ENCODE peak calls at places on chromosome 21, in seven cellular contexts. One of them, this sample, is unnamed.

GRCh38 chr21:36834192-36834591 is 132.3 kb downstream of the HLCS start:
- DNase-seq in DND-41: no peak
- DNase-seq in HFF-Myc: no peak
- DNase-seq in AG04450: no peak
- DNase-seq in uterus: no peak
- DNase-seq in A549: no peak
- DNase-seq in cardiac muscle cell: no peak
- DNase-seq in this sample: no peak

GRCh38 chr21:37811711-37812110 is 104.5 kb downstream of the KCNJ6 start:
- DNase-seq in DND-41: no peak
- DNase-seq in HFF-Myc: no peak
- DNase-seq in AG04450: no peak
- DNase-seq in uterus: no peak
- DNase-seq in A549: no peak
- DNase-seq in cardiac muscle cell: no peak
- DNase-seq in this sample: no peak

GRCh38 chr21:45977396-45977795 is 4.2 kb upstream of the COL6A1 start:
- DNase-seq in DND-41: no peak
- DNase-seq in HFF-Myc: no peak
- DNase-seq in AG04450: no peak
- DNase-seq in uterus: peak
- DNase-seq in A549: no peak
- DNase-seq in cardiac muscle cell: no peak
- DNase-seq in this sample: no peak

GRCh38 chr21:45991606-45992301 is 10.2 kb downstream of the COL6A1 start:
- DNase-seq in DND-41: no peak
- DNase-seq in HFF-Myc: no peak
- DNase-seq in AG04450: no peak
- DNase-seq in uterus: peak
- DNase-seq in A549: no peak
- DNase-seq in cardiac muscle cell: no peak
- DNase-seq in this sample: no peak

GRCh38 chr21:18155508-18156193 is 89.0 kb upstream of the CHODL start:
- DNase-seq in DND-41: no peak
- DNase-seq in HFF-Myc: no peak
- DNase-seq in AG04450: no peak
- DNase-seq in uterus: no peak
- DNase-seq in A549: no peak
- DNase-seq in cardiac muscle cell: peak
- DNase-seq in this sample: no peak

GRCh38 chr21:41399401-41399800 is 26.6 kb upstream of the MX1 start:
- DNase-seq in DND-41: no peak
- DNase-seq in HFF-Myc: no peak
- DNase-seq in AG04450: no peak
- DNase-seq in uterus: no peak
- DNase-seq in A549: no peak
- DNase-seq in cardiac muscle cell: no peak
- DNase-seq in this sample: no peak

GRCh38 chr21:31180256-31181088 is 142.2 kb upstream of the KRTAP19-8 start:
- DNase-seq in DND-41: peak
- DNase-seq in HFF-Myc: no peak
- DNase-seq in AG04450: no peak
- DNase-seq in uterus: no peak
- DNase-seq in A549: peak
- DNase-seq in cardiac muscle cell: peak
- DNase-seq in this sample: no peak

GRCh38 chr21:37601915-37602314 is 235.3 kb downstream of the DYRK1A start:
- DNase-seq in DND-41: no peak
- DNase-seq in HFF-Myc: no peak
- DNase-seq in AG04450: no peak
- DNase-seq in uterus: no peak
- DNase-seq in A549: no peak
- DNase-seq in cardiac muscle cell: no peak
- DNase-seq in this sample: no peak

GRCh38 chr21:38277501-38278111 is 20.8 kb downstream of the KCNJ15 start:
- DNase-seq in DND-41: no peak
- DNase-seq in HFF-Myc: peak
- DNase-seq in AG04450: peak
- DNase-seq in uterus: peak
- DNase-seq in A549: peak
- DNase-seq in cardiac muscle cell: no peak
- DNase-seq in this sample: no peak

GRCh38 chr21:18493420-18493819 is 89.8 kb upstream of the TMPRSS15 start:
- DNase-seq in DND-41: no peak
- DNase-seq in HFF-Myc: no peak
- DNase-seq in AG04450: no peak
- DNase-seq in uterus: no peak
- DNase-seq in A549: no peak
- DNase-seq in cardiac muscle cell: no peak
- DNase-seq in this sample: no peak

GRCh38 chr21:33025471-33026298 is at the start of gene OLIG2:
- DNase-seq in DND-41: no peak
- DNase-seq in HFF-Myc: no peak
- DNase-seq in AG04450: no peak
- DNase-seq in uterus: no peak
- DNase-seq in A549: no peak
- DNase-seq in cardiac muscle cell: no peak
- DNase-seq in this sample: no peak

GRCh38 chr21:27647921-27648320 is 681.0 kb upstream of the ADAMTS5 start:
- DNase-seq in DND-41: no peak
- DNase-seq in HFF-Myc: no peak
- DNase-seq in AG04450: no peak
- DNase-seq in uterus: no peak
- DNase-seq in A549: no peak
- DNase-seq in cardiac muscle cell: no peak
- DNase-seq in this sample: no peak

GRCh38 chr21:38282921-38283320 is 26.1 kb downstream of the KCNJ15 start:
- DNase-seq in DND-41: no peak
- DNase-seq in HFF-Myc: no peak
- DNase-seq in AG04450: no peak
- DNase-seq in uterus: no peak
- DNase-seq in A549: no peak
- DNase-seq in cardiac muscle cell: no peak
- DNase-seq in this sample: no peak

GRCh38 chr21:33370292-33370691 is 32.9 kb upstream of the IFNGR2 start:
- DNase-seq in DND-41: no peak
- DNase-seq in HFF-Myc: no peak
- DNase-seq in AG04450: no peak
- DNase-seq in uterus: no peak
- DNase-seq in A549: no peak
- DNase-seq in cardiac muscle cell: no peak
- DNase-seq in this sample: no peak

GRCh38 chr21:25643486-25643885 is 4.4 kb downstream of the JAM2 start:
- DNase-seq in DND-41: no peak
- DNase-seq in HFF-Myc: no peak
- DNase-seq in AG04450: no peak
- DNase-seq in uterus: no peak
- DNase-seq in A549: no peak
- DNase-seq in cardiac muscle cell: no peak
- DNase-seq in this sample: no peak

GRCh38 chr21:25639922-25640670 is 1.0 kb downstream of the JAM2 start:
- DNase-seq in DND-41: no peak
- DNase-seq in HFF-Myc: no peak
- DNase-seq in AG04450: no peak
- DNase-seq in uterus: peak
- DNase-seq in A549: no peak
- DNase-seq in cardiac muscle cell: peak
- DNase-seq in this sample: no peak

GRCh38 chr21:25638634-25639166 is 358 bp upstream of the JAM2 start:
- DNase-seq in DND-41: no peak
- DNase-seq in HFF-Myc: no peak
- DNase-seq in AG04450: no peak
- DNase-seq in uterus: no peak
- DNase-seq in A549: no peak
- DNase-seq in cardiac muscle cell: no peak
- DNase-seq in this sample: no peak

GRCh38 chr21:25639167-25639921 is at the start of gene JAM2:
- DNase-seq in DND-41: no peak
- DNase-seq in HFF-Myc: no peak
- DNase-seq in AG04450: no peak
- DNase-seq in uterus: peak
- DNase-seq in A549: no peak
- DNase-seq in cardiac muscle cell: peak
- DNase-seq in this sample: no peak

GRCh38 chr21:25640671-25641292 is 1.7 kb downstream of the JAM2 start:
- DNase-seq in DND-41: no peak
- DNase-seq in HFF-Myc: no peak
- DNase-seq in AG04450: no peak
- DNase-seq in uterus: no peak
- DNase-seq in A549: no peak
- DNase-seq in cardiac muscle cell: no peak
- DNase-seq in this sample: no peak
- H3K4me3 ChIP-seq in DND-41: no peak
- H3K4me3 ChIP-seq in HFF-Myc: peak
- H3K4me3 ChIP-seq in AG04450: peak
- H3K4me3 ChIP-seq in uterus: peak
- H3K4me3 ChIP-seq in A549: no peak
- H3K4me3 ChIP-seq in cardiac muscle cell: no peak
- H3K4me3 ChIP-seq in this sample: no peak

DNA sequence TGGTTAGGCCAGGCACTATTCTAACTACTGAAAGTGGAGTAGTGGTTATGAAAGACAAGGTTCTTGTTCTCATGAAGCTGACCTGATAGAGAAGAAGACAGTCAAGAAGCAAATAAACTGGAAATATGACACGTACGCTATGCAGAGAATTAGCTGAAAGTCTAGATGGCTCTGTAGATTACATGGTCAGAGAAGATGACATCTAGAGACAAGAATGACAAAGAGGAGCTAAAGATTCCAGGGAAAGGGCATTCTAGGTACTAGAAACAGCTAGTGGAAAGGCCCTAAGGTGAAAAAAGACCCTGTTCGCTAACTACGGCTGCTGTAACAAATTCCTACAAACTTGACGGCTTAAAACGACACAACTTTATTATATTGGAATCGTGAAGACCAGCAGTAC is 68.0 kb upstream of the NRIP1 start:
- DNase-seq in DND-41: no peak
- DNase-seq in HFF-Myc: no peak
- DNase-seq in AG04450: no peak
- DNase-seq in uterus: no peak
- DNase-seq in A549: no peak
- DNase-seq in cardiac muscle cell: no peak
- DNase-seq in this sample: no peak
- TF ChIP-seq CTCF in DND-41: no peak
- TF ChIP-seq CTCF in HFF-Myc: no peak
- TF ChIP-seq CTCF in AG04450: no peak
- TF ChIP-seq CTCF in uterus: no peak
- TF ChIP-seq CTCF in A549: no peak
- TF ChIP-seq CTCF in cardiac muscle cell: no peak
- TF ChIP-seq CTCF in this sample: no peak

GRCh38 chr21:16195476-16195875 is 465.7 kb downstream of the USP25 start:
- DNase-seq in DND-41: no peak
- DNase-seq in HFF-Myc: no peak
- DNase-seq in AG04450: peak
- DNase-seq in uterus: no peak
- DNase-seq in A549: no peak
- DNase-seq in cardiac muscle cell: no peak
- DNase-seq in this sample: no peak
- H3K4me3 ChIP-seq in DND-41: peak
- H3K4me3 ChIP-seq in HFF-Myc: peak
- H3K4me3 ChIP-seq in AG04450: peak
- H3K4me3 ChIP-seq in uterus: peak
- H3K4me3 ChIP-seq in A549: peak
- H3K4me3 ChIP-seq in cardiac muscle cell: peak
- H3K4me3 ChIP-seq in this sample: peak

GRCh38 chr21:44875341-44875740 is 1.9 kb upstream of the PTTG1IP start:
- DNase-seq in DND-41: no peak
- DNase-seq in HFF-Myc: no peak
- DNase-seq in AG04450: no peak
- DNase-seq in uterus: no peak
- DNase-seq in A549: no peak
- DNase-seq in cardiac muscle cell: no peak
- DNase-seq in this sample: no peak
- TF ChIP-seq CTCF in DND-41: peak
- TF ChIP-seq CTCF in HFF-Myc: no peak
- TF ChIP-seq CTCF in AG04450: no peak
- TF ChIP-seq CTCF in uterus: peak
- TF ChIP-seq CTCF in A549: no peak
- TF ChIP-seq CTCF in cardiac muscle cell: peak
- TF ChIP-seq CTCF in this sample: peak

DNA sequence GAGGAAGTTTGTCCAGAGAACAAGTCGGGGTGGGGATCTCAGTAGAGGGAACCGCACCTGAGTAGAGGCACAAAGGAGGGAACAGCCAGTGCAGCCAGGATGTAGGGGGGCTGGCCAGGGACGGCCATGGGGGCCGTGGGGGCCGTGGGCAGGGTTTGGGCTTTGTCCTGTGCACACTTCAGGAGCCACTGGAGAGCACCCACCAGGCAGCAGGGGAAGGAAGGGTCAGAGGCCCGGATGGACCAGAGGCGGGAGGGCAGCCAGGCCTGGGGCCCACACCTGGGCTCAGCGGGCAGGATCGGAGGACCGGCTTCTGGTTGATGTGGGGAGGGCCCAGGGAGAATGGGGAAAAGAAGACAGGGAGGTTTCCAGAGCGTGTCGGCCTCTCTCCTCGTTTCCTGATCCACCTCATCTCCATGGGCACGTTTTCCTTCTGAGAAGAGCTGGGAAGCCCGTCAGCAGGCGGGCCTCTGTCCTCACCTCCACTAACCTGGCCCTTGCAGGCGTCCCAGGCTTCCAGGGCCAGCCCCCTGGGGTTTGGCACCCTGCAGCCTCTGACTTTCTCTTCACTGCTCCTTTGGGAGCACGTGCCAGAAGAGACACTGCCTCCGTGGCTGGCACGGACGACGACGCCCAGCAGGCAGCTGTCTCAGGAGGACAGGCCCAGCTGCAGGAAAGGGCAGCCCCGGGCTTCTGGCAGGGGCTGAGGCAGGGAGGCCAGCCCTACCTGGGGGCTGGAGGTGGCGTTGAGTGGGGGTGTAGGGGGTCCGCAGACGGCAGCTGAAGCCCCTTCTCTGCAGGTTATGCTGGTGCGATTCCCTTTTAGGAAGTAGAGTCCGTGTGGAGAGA is 16.8 kb upstream of the PDXK start:
- DNase-seq in DND-41: no peak
- DNase-seq in HFF-Myc: no peak
- DNase-seq in AG04450: no peak
- DNase-seq in uterus: no peak
- DNase-seq in A549: no peak
- DNase-seq in cardiac muscle cell: no peak
- DNase-seq in this sample: no peak
- H3K4me3 ChIP-seq in DND-41: no peak
- H3K4me3 ChIP-seq in HFF-Myc: no peak
- H3K4me3 ChIP-seq in AG04450: no peak
- H3K4me3 ChIP-seq in uterus: no peak
- H3K4me3 ChIP-seq in A549: no peak
- H3K4me3 ChIP-seq in cardiac muscle cell: no peak
- H3K4me3 ChIP-seq in this sample: no peak

GRCh38 chr21:16454371-16454770 is 724.6 kb downstream of the USP25 start:
- DNase-seq in DND-41: no peak
- DNase-seq in HFF-Myc: no peak
- DNase-seq in AG04450: no peak
- DNase-seq in uterus: no peak
- DNase-seq in A549: no peak
- DNase-seq in cardiac muscle cell: no peak
- DNase-seq in this sample: no peak
- TF ChIP-seq CTCF in DND-41: no peak
- TF ChIP-seq CTCF in HFF-Myc: no peak
- TF ChIP-seq CTCF in AG04450: peak
- TF ChIP-seq CTCF in uterus: no peak
- TF ChIP-seq CTCF in A549: peak
- TF ChIP-seq CTCF in cardiac muscle cell: peak
- TF ChIP-seq CTCF in this sample: peak

This sample was measured in LNCaP clone FGC.